ENCODE peak calls at places on chromosomes 12 and 14, in five cellular contexts. V, X, L, S and M are unnamed samples.

GRCh38 chr14:75440733-75441474 is 13.1 kb downstream of the JDP2 start:
- DNase-seq in V (no peak), X (no peak), L (peak), S (peak), M (no peak)

GRCh38 chr12:6828671-6829531 is 694 bp downstream of the P3H3 start:
- DNase-seq in V (peak), X (no peak), L (no peak), S (peak), M (no peak)

GRCh38 chr12:126483145-126484068 is 1418.2 kb downstream of the AACS start:
- DNase-seq in V (no peak), X (no peak), L (peak), S (peak), M (no peak)

GRCh38 chr14:19851365-19851764 is 23.6 kb upstream of the OR4K2 start:
- DNase-seq in V (no peak), X (no peak), L (no peak), S (no peak), M (no peak)

GRCh38 chr12:123532808-123533649 is 490 bp downstream of the RILPL1 start:
- DNase-seq in V (peak), X (no peak), L (no peak), S (peak), M (no peak)

GRCh38 chr14:34623506-34623905 is 6.4 kb downstream of the SNX6 start:
- DNase-seq in V (no peak), X (no peak), L (no peak), S (no peak), M (no peak)

GRCh38 chr14:82759691-82760090 is 1226.0 kb upstream of the SEL1L start:
- DNase-seq in V (no peak), X (no peak), L (no peak), S (no peak), M (no peak)

GRCh38 chr12:104925501-104925900 is 32.6 kb downstream of the SLC41A2 start:
- DNase-seq in V (no peak), X (no peak), L (no peak), S (no peak), M (no peak)

GRCh38 chr12:105386431-105386830 is 55.9 kb downstream of the C12orf75 start:
- DNase-seq in V (no peak), X (no peak), L (no peak), S (no peak), M (no peak)

GRCh38 chr12:69739287-69740191 is 879 bp downstream of the RAB3IP start:
- DNase-seq in V (peak), X (peak), L (no peak), S (peak), M (no peak)

GRCh38 chr12:109016016-109016415 is 4.9 kb downstream of the SVOP start:
- DNase-seq in V (no peak), X (no peak), L (no peak), S (no peak), M (no peak)

GRCh38 chr12:2691001-2691339 is 103.8 kb upstream of the FKBP4 start:
- DNase-seq in V (peak), X (peak), L (no peak), S (peak), M (no peak)

GRCh38 chr14:89600950-89601826 is 184.2 kb upstream of the FOXN3 start:
- DNase-seq in V (no peak), X (no peak), L (peak), S (peak), M (no peak)

GRCh38 chr12:24360907-24361306 is 411.4 kb upstream of the SOX5 start:
- DNase-seq in V (no peak), X (no peak), L (no peak), S (no peak), M (no peak)

GRCh38 chr12:106078358-106079025 is 60.3 kb downstream of the NUAK1 start:
- DNase-seq in V (no peak), X (no peak), L (no peak), S (peak), M (no peak)

GRCh38 chr14:91250912-91251311 is 6.4 kb upstream of the GPR68 start:
- DNase-seq in V (no peak), X (no peak), L (no peak), S (no peak), M (peak)

GRCh38 chr12:92942905-92943304 is 13.8 kb upstream of the EEA1 start:
- DNase-seq in V (no peak), X (no peak), L (peak), S (peak), M (no peak)

GRCh38 chr12:120367252-120367923 is 1.6 kb downstream of the MSI1 start:
- DNase-seq in V (no peak), X (no peak), L (no peak), S (no peak), M (no peak)

GRCh38 chr14:64705406-64706118 is 1.3 kb downstream of the PLEKHG3 start:
- DNase-seq in V (peak), X (no peak), L (no peak), S (no peak), M (no peak)

GRCh38 chr14:95319312-95320075 is at the start of gene CLMN:
- DNase-seq in V (peak), X (peak), L (no peak), S (peak), M (no peak)

GRCh38 chr12:110780448-110780847 is 37.8 kb upstream of the PPP1CC start:
- DNase-seq in V (no peak), X (no peak), L (no peak), S (no peak), M (no peak)

GRCh38 chr14:29243355-29243754 is 476.8 kb downstream of the FOXG1 start:
- DNase-seq in V (no peak), X (no peak), L (no peak), S (peak), M (no peak)

GRCh38 chr12:6725350-6725749 is 1.5 kb downstream of the COPS7A start:
- DNase-seq in V (no peak), X (no peak), L (no peak), S (no peak), M (no peak)

GRCh38 chr12:88960213-88960878 is 380.1 kb upstream of the KITLG start:
- DNase-seq in V (no peak), X (no peak), L (peak), S (peak), M (no peak)

GRCh38 chr12:129005416-129005815 is 152.1 kb downstream of the GLT1D1 start:
- DNase-seq in V (no peak), X (no peak), L (no peak), S (no peak), M (no peak)

GRCh38 chr12:87464565-87464964 is 564.6 kb downstream of the C12orf50 start:
- DNase-seq in V (no peak), X (no peak), L (no peak), S (peak), M (no peak)

GRCh38 chr12:4050340-4050739 is 177.1 kb upstream of the PARP11 start:
- DNase-seq in V (no peak), X (no peak), L (no peak), S (no peak), M (no peak)

GRCh38 chr12:52225752-52226151 is 7.3 kb upstream of the KRT7 start:
- DNase-seq in V (no peak), X (no peak), L (no peak), S (no peak), M (no peak)

GRCh38 chr14:77003960-77004710 is 24.4 kb downstream of the IRF2BPL start:
- DNase-seq in V (no peak), X (no peak), L (no peak), S (peak), M (no peak)

GRCh38 chr14:64438181-64438839 is 27.0 kb upstream of the AKAP5 start:
- DNase-seq in V (no peak), X (no peak), L (peak), S (peak), M (peak)

GRCh38 chr12:106288510-106289195 is 13.9 kb upstream of the TCP11L2 start:
- DNase-seq in V (no peak), X (no peak), L (peak), S (peak), M (peak)

GRCh38 chr12:46459881-46460545 is 87.4 kb upstream of the SLC38A2 start:
- DNase-seq in V (no peak), X (no peak), L (no peak), S (no peak), M (no peak)

GRCh38 chr12:9906888-9907287 is 25.3 kb downstream of the CLEC2A start:
- DNase-seq in V (no peak), X (peak), L (no peak), S (no peak), M (no peak)

GRCh38 chr14:50039734-50040400 is 76.5 kb downstream of the VCPKMT start:
- DNase-seq in V (no peak), X (no peak), L (no peak), S (peak), M (no peak)